ENCODE peak calls at places on chromosomes 3 and 15, in eight cellular contexts. M is HuH-7.5, P is GOT3, R is aorta, O is RWPE1, C is NCI-H1092, J is SW 1271, K is caudate nucleus. V is an unnamed sample.

GRCh38 chr3:136630911-136631310 is 121.3 kb downstream of the STAG1 start:
- DNase-seq in M (no peak), P (no peak), R (no peak), O (no peak), C (no peak), J (no peak), K (no peak), V (no peak)

GRCh38 chr3:160677459-160677901 is 520 bp downstream of the ARL14 start:
- DNase-seq in M (no peak), P (no peak), R (no peak), O (no peak), C (no peak), J (no peak), K (no peak), V (no peak)

GRCh38 chr3:64209866-64210609 is 15.2 kb downstream of the PRICKLE2 start:
- DNase-seq in M (peak; percentile 35), P (no peak), R (peak; percentile 92), O (no peak), C (no peak), J (no peak), K (peak; percentile 71), V (no peak)

GRCh38 chr3:188209740-188210139 is 55.8 kb downstream of the LPP start:
- DNase-seq in M (no peak), P (no peak), R (no peak), O (no peak), C (no peak), J (no peak), K (no peak), V (no peak)

GRCh38 chr3:174397848-174398247 is 461.3 kb upstream of the NAALADL2 start:
- DNase-seq in M (no peak), P (no peak), R (no peak), O (peak; percentile 10), C (no peak), J (no peak), K (no peak), V (no peak)

GRCh38 chr3:131390331-131390730 is 8.8 kb downstream of the NUDT16 start:
- DNase-seq in M (no peak), P (no peak), R (no peak), O (no peak), C (no peak), J (no peak), K (no peak), V (no peak)

GRCh38 chr3:192467230-192468186 is 259.8 kb downstream of the FGF12 start:
- DNase-seq in M (peak; percentile 11), P (no peak), R (no peak), O (peak; percentile 43), C (peak; percentile 12), J (no peak), K (peak; percentile 50), V (peak; percentile 21)

GRCh38 chr15:92805080-92805708 is 94.9 kb upstream of the CHD2 start:
- DNase-seq in M (no peak), P (no peak), R (no peak), O (no peak), C (no peak), J (no peak), K (no peak), V (no peak)

GRCh38 chr3:174439621-174440349 is 419.3 kb upstream of the NAALADL2 start:
- DNase-seq in M (no peak), P (peak; percentile 35), R (peak; percentile 51), O (peak; percentile 43), C (peak; percentile 0), J (no peak), K (no peak), V (no peak)

GRCh38 chr3:194690501-194691372 is 5.1 kb downstream of the FAM43A start:
- DNase-seq in M (no peak), P (no peak), R (no peak), O (no peak), C (no peak), J (no peak), K (no peak), V (no peak)

GRCh38 chr3:118477768-118478167 is 556.9 kb downstream of the IGSF11 start:
- DNase-seq in M (no peak), P (no peak), R (no peak), O (no peak), C (no peak), J (no peak), K (no peak), V (no peak)

GRCh38 chr3:195811756-195812155 is at the start of gene MUC4:
- DNase-seq in M (no peak), P (no peak), R (peak; percentile 26), O (no peak), C (no peak), J (no peak), K (no peak), V (no peak)

GRCh38 chr15:65789105-65789504 is 3.0 kb downstream of the DENND4A start:
- DNase-seq in M (no peak), P (no peak), R (no peak), O (no peak), C (no peak), J (no peak), K (no peak), V (no peak)

GRCh38 chr15:80580107-80580506 is 115.0 kb upstream of the ABHD17C start:
- DNase-seq in M (no peak), P (no peak), R (no peak), O (peak; percentile 94), C (no peak), J (no peak), K (no peak), V (no peak)

GRCh38 chr3:25396686-25397085 is 31.4 kb upstream of the RARB start:
- DNase-seq in M (no peak), P (no peak), R (no peak), O (no peak), C (no peak), J (no peak), K (no peak), V (no peak)

GRCh38 chr3:112097378-112097777 is 11.2 kb downstream of the C3orf52 start:
- DNase-seq in M (no peak), P (no peak), R (no peak), O (peak; percentile 91), C (peak; percentile 51), J (peak; percentile 90), K (no peak), V (no peak)

GRCh38 chr3:187646906-187647660 is 23.1 kb downstream of the SST start:
- DNase-seq in M (no peak), P (no peak), R (no peak), O (no peak), C (no peak), J (no peak), K (no peak), V (no peak)

GRCh38 chr3:138915503-138916498 is 31.1 kb downstream of the FOXL2 start:
- DNase-seq in M (peak; percentile 90), P (peak; percentile 84), R (peak; percentile 96), O (peak; percentile 91), C (peak; percentile 81), J (peak; percentile 61), K (peak; percentile 67), V (peak; percentile 87)

GRCh38 chr3:160771811-160772459 is 15.9 kb downstream of the PPM1L start:
- DNase-seq in M (no peak), P (no peak), R (no peak), O (no peak), C (no peak), J (no peak), K (no peak), V (no peak)

GRCh38 chr3:64316971-64317370 is 91.7 kb upstream of the PRICKLE2 start:
- DNase-seq in M (no peak), P (no peak), R (no peak), O (peak; percentile 6), C (no peak), J (no peak), K (no peak), V (no peak)

GRCh38 chr3:120350431-120350941 is 1.3 kb upstream of the LRRC58 start:
- DNase-seq in M (peak; percentile 29), P (no peak), R (peak; percentile 73), O (peak; percentile 59), C (no peak), J (no peak), K (no peak), V (no peak)

GRCh38 chr3:99509224-99509623 is 129.2 kb upstream of the COL8A1 start:
- DNase-seq in M (no peak), P (no peak), R (no peak), O (no peak), C (no peak), J (no peak), K (no peak), V (no peak)

GRCh38 chr3:152738656-152739055 is 96.3 kb upstream of the P2RY1 start:
- DNase-seq in M (no peak), P (no peak), R (no peak), O (no peak), C (no peak), J (no peak), K (no peak), V (no peak)

GRCh38 chr15:42355291-42355690 is 4.0 kb upstream of the CAPN3 start:
- DNase-seq in M (no peak), P (no peak), R (no peak), O (no peak), C (no peak), J (no peak), K (no peak), V (no peak)

GRCh38 chr3:63818282-63819150 is 583 bp upstream of the C3orf49 start:
- DNase-seq in M (peak; percentile 61), P (no peak), R (peak; percentile 53), O (peak; percentile 41), C (peak; percentile 43), J (no peak), K (peak; percentile 66), V (peak; percentile 27)

GRCh38 chr15:35170216-35170615 is 85.1 kb upstream of the NANOGP8 start:
- DNase-seq in M (no peak), P (no peak), R (no peak), O (no peak), C (no peak), J (no peak), K (peak; percentile 17), V (no peak)

GRCh38 chr3:141181191-141181590 is 50.4 kb upstream of the PXYLP1 start:
- DNase-seq in M (no peak), P (no peak), R (no peak), O (no peak), C (no peak), J (no peak), K (no peak), V (no peak)

GRCh38 chr15:40923551-40923950 is 5.6 kb upstream of the DLL4 start:
- DNase-seq in M (no peak), P (no peak), R (no peak), O (no peak), C (no peak), J (no peak), K (no peak), V (no peak)

GRCh38 chr3:30516238-30516637 is 90.2 kb upstream of the TGFBR2 start:
- DNase-seq in M (no peak), P (no peak), R (no peak), O (no peak), C (no peak), J (no peak), K (no peak), V (no peak)

GRCh38 chr15:73331991-73332925 is 36.5 kb downstream of the HCN4 start:
- DNase-seq in M (no peak), P (no peak), R (no peak), O (no peak), C (no peak), J (no peak), K (no peak), V (no peak)

GRCh38 chr15:92365816-92366215 is 27.9 kb upstream of the ST8SIA2 start:
- DNase-seq in M (no peak), P (no peak), R (no peak), O (no peak), C (no peak), J (no peak), K (no peak), V (no peak)

GRCh38 chr15:22236469-22236868 is 156.1 kb downstream of the OR4M2 start:
- DNase-seq in M (no peak), P (no peak), R (no peak), O (no peak), C (no peak), J (no peak), K (no peak), V (no peak)

GRCh38 chr3:14202874-14203520 is 24.4 kb downstream of the LSM3 start:
- DNase-seq in M (no peak), P (no peak), R (no peak), O (no peak), C (no peak), J (no peak), K (no peak), V (no peak)

GRCh38 chr15:54815546-54815945 is 381.2 kb downstream of the RSL24D1 start:
- DNase-seq in M (no peak), P (no peak), R (no peak), O (no peak), C (no peak), J (no peak), K (no peak), V (no peak)